ENCODE peak calls at places on chromosomes 16 and 17, in six cellular contexts. One of them, this sample, is unnamed.

GRCh38 chr17:54096216-54096615 is 273.5 kb downstream of the KIF2B start:
- DNase-seq in HFF-Myc: no peak
- DNase-seq in CD4-positive, CD25-positive, alpha-beta regulatory T cell: no peak
- DNase-seq in Caco-2: no peak
- DNase-seq in T-helper 22 cell: no peak
- DNase-seq in fibroblast of mammary gland: no peak
- DNase-seq in this sample: no peak

GRCh38 chr17:45325810-45326209 is 9.0 kb upstream of the MAP3K14 start:
- DNase-seq in HFF-Myc: no peak
- DNase-seq in CD4-positive, CD25-positive, alpha-beta regulatory T cell: no peak
- DNase-seq in fibroblast of mammary gland: no peak
- DNase-seq in T-helper 22 cell: no peak
- DNase-seq in Caco-2: no peak
- DNase-seq in this sample: no peak

GRCh38 chr17:57130708-57131461 is 45.8 kb downstream of the AKAP1 start:
- DNase-seq in HFF-Myc: peak
- DNase-seq in CD4-positive, CD25-positive, alpha-beta regulatory T cell: peak
- DNase-seq in Caco-2: peak
- DNase-seq in fibroblast of mammary gland: peak
- DNase-seq in T-helper 22 cell: peak
- DNase-seq in this sample: peak

GRCh38 chr17:73519011-73519410 is 125.2 kb downstream of the SDK2 start:
- DNase-seq in T-helper 22 cell: no peak
- DNase-seq in fibroblast of mammary gland: no peak
- DNase-seq in Caco-2: no peak
- DNase-seq in HFF-Myc: no peak
- DNase-seq in CD4-positive, CD25-positive, alpha-beta regulatory T cell: no peak
- DNase-seq in this sample: no peak

GRCh38 chr17:12041316-12041715 is 20.6 kb downstream of the MAP2K4 start:
- DNase-seq in HFF-Myc: peak
- DNase-seq in Caco-2: no peak
- DNase-seq in T-helper 22 cell: no peak
- DNase-seq in CD4-positive, CD25-positive, alpha-beta regulatory T cell: no peak
- DNase-seq in fibroblast of mammary gland: peak
- DNase-seq in this sample: no peak

GRCh38 chr17:12973496-12974318 is 44.1 kb downstream of the ELAC2 start:
- DNase-seq in HFF-Myc: no peak
- DNase-seq in CD4-positive, CD25-positive, alpha-beta regulatory T cell: no peak
- DNase-seq in fibroblast of mammary gland: no peak
- DNase-seq in Caco-2: no peak
- DNase-seq in T-helper 22 cell: no peak
- DNase-seq in this sample: no peak

GRCh38 chr16:71254832-71255560 is 24.5 kb upstream of the HYDIN start:
- DNase-seq in T-helper 22 cell: no peak
- DNase-seq in Caco-2: no peak
- DNase-seq in HFF-Myc: no peak
- DNase-seq in fibroblast of mammary gland: no peak
- DNase-seq in CD4-positive, CD25-positive, alpha-beta regulatory T cell: no peak
- DNase-seq in this sample: no peak

GRCh38 chr16:799111-799947 is 1.2 kb downstream of the GNG13 start:
- DNase-seq in Caco-2: no peak
- DNase-seq in fibroblast of mammary gland: no peak
- DNase-seq in CD4-positive, CD25-positive, alpha-beta regulatory T cell: no peak
- DNase-seq in T-helper 22 cell: no peak
- DNase-seq in HFF-Myc: no peak
- DNase-seq in this sample: no peak

GRCh38 chr17:75077490-75078096 is 10.2 kb upstream of the SLC16A5 start:
- DNase-seq in fibroblast of mammary gland: no peak
- DNase-seq in T-helper 22 cell: no peak
- DNase-seq in CD4-positive, CD25-positive, alpha-beta regulatory T cell: peak
- DNase-seq in HFF-Myc: no peak
- DNase-seq in Caco-2: peak
- DNase-seq in this sample: peak

GRCh38 chr16:56354016-56354415 is 71.3 kb downstream of the AMFR start:
- DNase-seq in CD4-positive, CD25-positive, alpha-beta regulatory T cell: no peak
- DNase-seq in fibroblast of mammary gland: no peak
- DNase-seq in HFF-Myc: no peak
- DNase-seq in T-helper 22 cell: no peak
- DNase-seq in Caco-2: no peak
- DNase-seq in this sample: no peak

GRCh38 chr16:75252946-75253911 is 1.8 kb upstream of the BCAR1 start:
- DNase-seq in fibroblast of mammary gland: peak
- DNase-seq in HFF-Myc: no peak
- DNase-seq in CD4-positive, CD25-positive, alpha-beta regulatory T cell: no peak
- DNase-seq in Caco-2: no peak
- DNase-seq in T-helper 22 cell: no peak
- DNase-seq in this sample: no peak

GRCh38 chr17:43142153-43142552 is 17.0 kb upstream of the BRCA1 start:
- DNase-seq in fibroblast of mammary gland: no peak
- DNase-seq in CD4-positive, CD25-positive, alpha-beta regulatory T cell: no peak
- DNase-seq in Caco-2: no peak
- DNase-seq in HFF-Myc: no peak
- DNase-seq in T-helper 22 cell: no peak
- DNase-seq in this sample: no peak

GRCh38 chr16:87056083-87056482 is 261.1 kb downstream of the C16orf95 start:
- DNase-seq in CD4-positive, CD25-positive, alpha-beta regulatory T cell: no peak
- DNase-seq in Caco-2: peak
- DNase-seq in T-helper 22 cell: no peak
- DNase-seq in fibroblast of mammary gland: peak
- DNase-seq in HFF-Myc: no peak
- DNase-seq in this sample: no peak

GRCh38 chr16:76235426-76235825 is 41.8 kb upstream of the CNTNAP4 start:
- DNase-seq in Caco-2: no peak
- DNase-seq in HFF-Myc: no peak
- DNase-seq in fibroblast of mammary gland: no peak
- DNase-seq in CD4-positive, CD25-positive, alpha-beta regulatory T cell: no peak
- DNase-seq in T-helper 22 cell: no peak
- DNase-seq in this sample: no peak

GRCh38 chr17:75645889-75646625 is 12.8 kb downstream of the SMIM5 start:
- DNase-seq in Caco-2: peak
- DNase-seq in fibroblast of mammary gland: no peak
- DNase-seq in HFF-Myc: no peak
- DNase-seq in T-helper 22 cell: no peak
- DNase-seq in CD4-positive, CD25-positive, alpha-beta regulatory T cell: no peak
- DNase-seq in this sample: no peak

GRCh38 chr16:3256876-3257465 is 538 bp upstream of the MEFV start:
- DNase-seq in Caco-2: no peak
- DNase-seq in CD4-positive, CD25-positive, alpha-beta regulatory T cell: no peak
- DNase-seq in T-helper 22 cell: no peak
- DNase-seq in HFF-Myc: no peak
- DNase-seq in fibroblast of mammary gland: peak
- DNase-seq in this sample: no peak

GRCh38 chr17:46841561-46842379 is 9.6 kb upstream of the WNT9B start:
- DNase-seq in CD4-positive, CD25-positive, alpha-beta regulatory T cell: no peak
- DNase-seq in fibroblast of mammary gland: no peak
- DNase-seq in Caco-2: no peak
- DNase-seq in HFF-Myc: no peak
- DNase-seq in T-helper 22 cell: no peak
- DNase-seq in this sample: no peak

GRCh38 chr16:11801481-11802021 is 4.5 kb upstream of the ZC3H7A start:
- DNase-seq in Caco-2: no peak
- DNase-seq in T-helper 22 cell: no peak
- DNase-seq in fibroblast of mammary gland: no peak
- DNase-seq in CD4-positive, CD25-positive, alpha-beta regulatory T cell: no peak
- DNase-seq in HFF-Myc: no peak
- DNase-seq in this sample: no peak

GRCh38 chr16:17273142-17273561 is 197.6 kb downstream of the XYLT1 start:
- DNase-seq in T-helper 22 cell: no peak
- DNase-seq in fibroblast of mammary gland: peak
- DNase-seq in CD4-positive, CD25-positive, alpha-beta regulatory T cell: no peak
- DNase-seq in Caco-2: no peak
- DNase-seq in HFF-Myc: peak
- DNase-seq in this sample: peak

GRCh38 chr17:41413353-41413752 is 11.0 kb downstream of the KRT37 start:
- DNase-seq in CD4-positive, CD25-positive, alpha-beta regulatory T cell: no peak
- DNase-seq in T-helper 22 cell: no peak
- DNase-seq in Caco-2: no peak
- DNase-seq in fibroblast of mammary gland: no peak
- DNase-seq in HFF-Myc: no peak
- DNase-seq in this sample: no peak

GRCh38 chr16:56594292-56594619 is 4.9 kb downstream of the MT3 start:
- DNase-seq in T-helper 22 cell: no peak
- DNase-seq in fibroblast of mammary gland: no peak
- DNase-seq in CD4-positive, CD25-positive, alpha-beta regulatory T cell: no peak
- DNase-seq in HFF-Myc: no peak
- DNase-seq in Caco-2: no peak
- DNase-seq in this sample: no peak

GRCh38 chr16:56199164-56199563 is 7.9 kb downstream of the GNAO1 start:
- DNase-seq in HFF-Myc: no peak
- DNase-seq in Caco-2: no peak
- DNase-seq in CD4-positive, CD25-positive, alpha-beta regulatory T cell: no peak
- DNase-seq in T-helper 22 cell: no peak
- DNase-seq in fibroblast of mammary gland: no peak
- DNase-seq in this sample: no peak

This sample was measured in OCI-M1.